ENCODE peak calls at places on chromosome 20, in seven cellular contexts. E, L, S, W, D, J and X are unnamed samples.

GRCh38 chr20:34040300-34041015 is 46.7 kb downstream of the RALY start:
- DNase-seq in E (no peak), L (no peak), S (no peak), W (no peak), D (no peak), J (no peak), X (no peak)

GRCh38 chr20:59831024-59831900 is 102.2 kb downstream of the SYCP2 start:
- DNase-seq in E (peak), L (no peak), S (peak), W (no peak), D (no peak), J (no peak), X (no peak)

GRCh38 chr20:6756961-6757595 is 10.4 kb upstream of the BMP2 start:
- DNase-seq in E (no peak), L (no peak), S (no peak), W (no peak), D (no peak), J (no peak), X (no peak)

GRCh38 chr20:41027872-41028358 is 707 bp upstream of the TOP1 start:
- DNase-seq in E (no peak), L (no peak), S (no peak), W (no peak), D (no peak), J (no peak), X (no peak)

GRCh38 chr20:50625986-50626677 is 65.2 kb downstream of the RIPOR3 start:
- DNase-seq in E (peak), L (no peak), S (no peak), W (no peak), D (peak), J (peak), X (no peak)

GRCh38 chr20:63125893-63126601 is 89.9 kb downstream of the YTHDF1 start:
- DNase-seq in E (peak), L (peak), S (no peak), W (no peak), D (no peak), J (no peak), X (peak)

GRCh38 chr20:13610205-13610604 is 28.5 kb downstream of the TASP1 start:
- DNase-seq in E (no peak), L (no peak), S (no peak), W (no peak), D (peak), J (no peak), X (no peak)

GRCh38 chr20:47429409-47429808 is 72.3 kb upstream of the NCOA3 start:
- DNase-seq in E (no peak), L (no peak), S (no peak), W (no peak), D (no peak), J (no peak), X (no peak)

GRCh38 chr20:46307139-46307998 is 929 bp downstream of the CDH22 start:
- DNase-seq in E (peak), L (no peak), S (peak), W (peak), D (peak), J (peak), X (peak)

GRCh38 chr20:37846573-37846972 is 56.4 kb upstream of the VSTM2L start:
- DNase-seq in E (no peak), L (no peak), S (no peak), W (no peak), D (no peak), J (no peak), X (no peak)

GRCh38 chr20:2756056-2756611 is 44.3 kb downstream of the CPXM1 start:
- DNase-seq in E (no peak), L (no peak), S (no peak), W (no peak), D (no peak), J (no peak), X (no peak)

GRCh38 chr20:61635721-61636455 is 383.8 kb downstream of the CDH4 start:
- DNase-seq in E (peak), L (no peak), S (no peak), W (no peak), D (no peak), J (no peak), X (no peak)

GRCh38 chr20:51955756-51956155 is 153.4 kb upstream of the SALL4 start:
- DNase-seq in E (no peak), L (no peak), S (no peak), W (no peak), D (no peak), J (no peak), X (no peak)